ENCODE peak calls at places on chromosomes 7 and 10, in ten cellular contexts. D, Q, O, I, Z, C, M, U, F and A are unnamed samples.

GRCh38 chr10:127972958-127973357 is 66.1 kb downstream of the PTPRE start:
- DNase-seq in D (no peak), Q (no peak), O (no peak), I (no peak), Z (no peak), C (no peak), M (no peak), U (no peak), F (no peak), A (no peak)

GRCh38 chr7:42880392-42880791 is 31.5 kb downstream of the C7orf25 start:
- DNase-seq in D (no peak), Q (no peak), O (no peak), I (no peak), Z (no peak), C (no peak), M (no peak), U (no peak), F (no peak), A (no peak)

GRCh38 chr7:123367508-123368122 is 166.8 kb downstream of the IQUB start:
- DNase-seq in D (peak), Q (peak), O (peak), I (peak), Z (no peak), C (peak), M (no peak), U (peak), F (no peak), A (peak)

GRCh38 chr10:69435966-69436520 is 15.2 kb upstream of the TSPAN15 start:
- DNase-seq in D (no peak), Q (no peak), O (no peak), I (no peak), Z (no peak), C (no peak), M (no peak), U (no peak), F (no peak), A (no peak)

GRCh38 chr10:69734797-69735468 is 66.8 kb upstream of the COL13A1 start:
- DNase-seq in D (no peak), Q (no peak), O (no peak), I (no peak), Z (peak), C (no peak), M (peak), U (no peak), F (no peak), A (no peak)

GRCh38 chr10:74189999-74190421 is 39.0 kb downstream of the ADK start:
- DNase-seq in D (peak), Q (peak), O (peak), I (no peak), Z (no peak), C (no peak), M (peak), U (peak), F (no peak), A (peak)

GRCh38 chr10:76049581-76050290 is 618.3 kb downstream of the LRMDA start:
- DNase-seq in D (no peak), Q (peak), O (no peak), I (no peak), Z (no peak), C (no peak), M (no peak), U (no peak), F (no peak), A (peak)

GRCh38 chr10:28661035-28661434 is 16.3 kb upstream of the BAMBI start:
- DNase-seq in D (peak), Q (peak), O (peak), I (no peak), Z (no peak), C (no peak), M (no peak), U (no peak), F (no peak), A (peak)

GRCh38 chr10:117552156-117552620 is 9.6 kb downstream of the EMX2 start:
- DNase-seq in D (peak), Q (no peak), O (peak), I (no peak), Z (no peak), C (no peak), M (no peak), U (no peak), F (no peak), A (no peak)

GRCh38 chr7:150962743-150963399 is 15.2 kb downstream of the KCNH2 start:
- DNase-seq in D (peak), Q (peak), O (peak), I (peak), Z (no peak), C (peak), M (peak), U (peak), F (no peak), A (peak)

GRCh38 chr10:75197906-75198305 is 12.7 kb upstream of the VDAC2 start:
- DNase-seq in D (no peak), Q (no peak), O (no peak), I (no peak), Z (no peak), C (no peak), M (no peak), U (no peak), F (no peak), A (no peak)

GRCh38 chr7:158924956-158925355 is 68.6 kb downstream of the DYNC2I1 start:
- DNase-seq in D (peak), Q (no peak), O (peak), I (no peak), Z (no peak), C (no peak), M (no peak), U (no peak), F (no peak), A (peak)

GRCh38 chr10:1074748-1075358 is 18.7 kb downstream of the WDR37 start:
- DNase-seq in D (no peak), Q (peak), O (no peak), I (no peak), Z (no peak), C (no peak), M (no peak), U (peak), F (no peak), A (no peak)

GRCh38 chr10:80468002-80468401 is 13.9 kb downstream of the TSPAN14 start:
- DNase-seq in D (no peak), Q (no peak), O (no peak), I (no peak), Z (peak), C (peak), M (peak), U (peak), F (peak), A (no peak)

GRCh38 chr10:81848931-81849330 is 26.1 kb upstream of the NRG3 start:
- DNase-seq in D (no peak), Q (no peak), O (no peak), I (no peak), Z (no peak), C (no peak), M (no peak), U (no peak), F (no peak), A (no peak)

GRCh38 chr7:98107313-98107691 is 640 bp downstream of the LMTK2 start:
- DNase-seq in D (peak), Q (no peak), O (peak), I (peak), Z (no peak), C (peak), M (no peak), U (peak), F (no peak), A (no peak)

GRCh38 chr10:76040107-76040829 is 608.8 kb downstream of the LRMDA start:
- DNase-seq in D (no peak), Q (no peak), O (no peak), I (no peak), Z (no peak), C (no peak), M (no peak), U (no peak), F (no peak), A (no peak)

GRCh38 chr10:66252986-66253385 is 672.9 kb upstream of the LRRTM3 start:
- DNase-seq in D (no peak), Q (no peak), O (no peak), I (no peak), Z (no peak), C (no peak), M (no peak), U (no peak), F (no peak), A (no peak)

GRCh38 chr7:38839846-38840245 is 69.1 kb downstream of the VPS41 start:
- DNase-seq in D (no peak), Q (no peak), O (no peak), I (no peak), Z (peak), C (peak), M (no peak), U (no peak), F (no peak), A (no peak)

GRCh38 chr10:133528845-133529575 is 1.8 kb downstream of the CYP2E1 start:
- DNase-seq in D (peak), Q (no peak), O (peak), I (no peak), Z (no peak), C (peak), M (no peak), U (peak), F (no peak), A (peak)

GRCh38 chr7:70807650-70808049 is 324.3 kb upstream of the GALNT17 start:
- DNase-seq in D (no peak), Q (no peak), O (no peak), I (no peak), Z (no peak), C (no peak), M (no peak), U (no peak), F (no peak), A (no peak)

GRCh38 chr10:120999868-121000267 is 148.7 kb downstream of the WDR11 start:
- DNase-seq in D (no peak), Q (no peak), O (no peak), I (no peak), Z (no peak), C (no peak), M (no peak), U (no peak), F (no peak), A (no peak)

GRCh38 chr10:18043148-18043547 is 91.4 kb downstream of the SLC39A12 start:
- DNase-seq in D (no peak), Q (no peak), O (peak), I (no peak), Z (no peak), C (no peak), M (no peak), U (no peak), F (no peak), A (no peak)

GRCh38 chr7:140478361-140479061 is 794 bp downstream of the MKRN1 start:
- DNase-seq in D (peak), Q (peak), O (peak), I (peak), Z (no peak), C (peak), M (peak), U (peak), F (peak), A (peak)

GRCh38 chr10:58044072-58044471 is 223.6 kb downstream of the IPMK start:
- DNase-seq in D (peak), Q (peak), O (peak), I (no peak), Z (no peak), C (no peak), M (no peak), U (no peak), F (no peak), A (peak)

GRCh38 chr7:22864855-22865606 is 42.4 kb upstream of the TOMM7 start:
- DNase-seq in D (no peak), Q (peak), O (no peak), I (no peak), Z (no peak), C (peak), M (no peak), U (no peak), F (no peak), A (no peak)

GRCh38 chr10:79939969-79940368 is 8.9 kb downstream of the SFTPD start:
- DNase-seq in D (no peak), Q (no peak), O (no peak), I (no peak), Z (no peak), C (no peak), M (peak), U (no peak), F (peak), A (no peak)

GRCh38 chr7:155368894-155369600 is 71.4 kb downstream of the INSIG1 start:
- DNase-seq in D (no peak), Q (no peak), O (no peak), I (no peak), Z (peak), C (peak), M (no peak), U (no peak), F (peak), A (no peak)

GRCh38 chr10:44249490-44249889 is 135.4 kb downstream of the CXCL12 start:
- DNase-seq in D (no peak), Q (no peak), O (no peak), I (no peak), Z (no peak), C (no peak), M (no peak), U (no peak), F (no peak), A (no peak)